ENCODE peak calls at places on chromosomes 16 and 17, in four cellular contexts. K is right lobe of liver; Z is heart left ventricle; J is CD8-positive, alpha-beta T cell. L is an unnamed sample.
A peak's percentile ranks its signal among the peaks of the same experiment; 100 is the strongest.

GRCh38 chr17:40076595-40076994 is 13.8 kb downstream of the THRA start:
- DNase-seq in K (no peak), Z (peak; percentile 24), J (no peak), L (no peak)

GRCh38 chr17:45914036-45914717 is 19.8 kb downstream of the MAPT start:
- DNase-seq in K (no peak), Z (no peak), J (no peak), L (no peak)

GRCh38 chr17:67990909-67991308 is 5.4 kb downstream of the C17orf58 start:
- DNase-seq in K (no peak), Z (no peak), J (no peak), L (no peak)

GRCh38 chr17:77145635-77146632 is 5.2 kb downstream of the SEC14L1 start:
- DNase-seq in K (peak; percentile 63), Z (peak; percentile 78), J (no peak), L (peak; percentile 84)

GRCh38 chr17:60039096-60039495 is 39.6 kb downstream of the HEATR6 start:
- DNase-seq in K (no peak), Z (no peak), J (no peak), L (no peak)

GRCh38 chr16:80718480-80719220 is 85.7 kb downstream of the CDYL2 start:
- DNase-seq in K (no peak), Z (no peak), J (no peak), L (no peak)

GRCh38 chr17:13874817-13875216 is 194.5 kb upstream of the COX10 start:
- DNase-seq in K (no peak), Z (no peak), J (no peak), L (no peak)

GRCh38 chr16:57225978-57226377 is 19.1 kb upstream of the ARL2BP start:
- DNase-seq in K (no peak), Z (no peak), J (no peak), L (no peak)

GRCh38 chr17:38444151-38444550 is 15.9 kb downstream of the ARHGAP23 start:
- DNase-seq in K (no peak), Z (peak; percentile 83), J (peak; percentile 31), L (peak; percentile 78)

GRCh38 chr17:59001158-59001814 is 105.4 kb downstream of the TRIM37 start:
- DNase-seq in K (peak; percentile 58), Z (peak; percentile 32), J (peak; percentile 48), L (peak; percentile 64)

GRCh38 chr17:8681175-8681949 is 50.8 kb upstream of the MYH10 start:
- DNase-seq in K (no peak), Z (peak; percentile 40), J (no peak), L (no peak)

GRCh38 chr17:57565119-57565635 is 179.9 kb downstream of the CCDC182 start:
- DNase-seq in K (no peak), Z (no peak), J (no peak), L (no peak)

GRCh38 chr17:3710951-3711383 is 12.7 kb upstream of the HASPIN start:
- DNase-seq in K (no peak), Z (no peak), J (peak; percentile 55), L (no peak)

DNA sequence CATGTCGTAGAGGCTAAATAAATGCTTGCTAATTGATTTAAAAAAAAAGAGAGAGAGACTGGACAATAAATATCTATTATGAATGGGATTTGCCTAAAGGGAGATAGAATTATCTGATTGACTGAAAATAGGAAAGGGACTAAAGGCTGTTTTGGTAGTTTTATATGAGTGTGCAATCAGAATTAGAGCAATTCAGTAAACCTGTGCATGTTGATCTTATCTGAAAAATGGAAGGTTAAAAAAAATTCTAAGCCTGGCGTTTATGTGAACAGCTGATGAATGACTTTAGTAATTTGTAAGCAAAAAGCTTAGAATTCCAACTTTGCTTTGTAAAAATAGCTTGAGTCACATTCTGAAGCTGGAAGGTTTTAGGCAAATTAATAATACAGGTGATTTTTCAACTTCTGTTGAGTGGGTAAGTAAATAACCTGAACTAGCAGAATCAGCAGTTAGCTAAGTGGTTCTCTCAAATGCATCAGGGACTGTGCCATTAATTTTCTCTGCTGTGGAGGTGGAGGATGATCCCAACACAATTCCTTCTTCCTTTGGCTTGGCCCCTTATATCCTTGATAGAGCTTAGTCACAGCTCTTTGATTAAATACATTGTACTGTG is 254.4 kb downstream of the PHKB start:
- DNase-seq in K (no peak), Z (no peak), J (no peak), L (no peak)
- TF ChIP-seq CTCF in K (no peak), Z (no peak), J (no peak), L (no peak)

GRCh38 chr16:69396187-69397061 is 10.6 kb upstream of the TERF2 start:
- DNase-seq in K (peak; percentile 80), Z (peak; percentile 61), J (peak; percentile 51), L (peak; percentile 87)
- H3K27ac ChIP-seq in K (peak overlapping the region; percentile 53), Z (peak overlapping the region; percentile 63), J (no peak overlapping the region), L (peak overlapping the region; percentile 69)

GRCh38 chr17:15915996-15916395 is 28.9 kb upstream of the ADORA2B start:
- DNase-seq in K (no peak), Z (no peak), J (no peak), L (no peak)

GRCh38 chr17:15918661-15919259 is 26.2 kb upstream of the ADORA2B start:
- DNase-seq in K (no peak), Z (peak; percentile 74), J (no peak), L (no peak)

GRCh38 chr17:15917021-15917438 is 27.9 kb upstream of the ADORA2B start:
- DNase-seq in K (no peak), Z (no peak), J (no peak), L (no peak)

GRCh38 chr17:15918261-15918660 is 26.7 kb upstream of the ADORA2B start:
- DNase-seq in K (no peak), Z (no peak), J (no peak), L (no peak)

DNA sequence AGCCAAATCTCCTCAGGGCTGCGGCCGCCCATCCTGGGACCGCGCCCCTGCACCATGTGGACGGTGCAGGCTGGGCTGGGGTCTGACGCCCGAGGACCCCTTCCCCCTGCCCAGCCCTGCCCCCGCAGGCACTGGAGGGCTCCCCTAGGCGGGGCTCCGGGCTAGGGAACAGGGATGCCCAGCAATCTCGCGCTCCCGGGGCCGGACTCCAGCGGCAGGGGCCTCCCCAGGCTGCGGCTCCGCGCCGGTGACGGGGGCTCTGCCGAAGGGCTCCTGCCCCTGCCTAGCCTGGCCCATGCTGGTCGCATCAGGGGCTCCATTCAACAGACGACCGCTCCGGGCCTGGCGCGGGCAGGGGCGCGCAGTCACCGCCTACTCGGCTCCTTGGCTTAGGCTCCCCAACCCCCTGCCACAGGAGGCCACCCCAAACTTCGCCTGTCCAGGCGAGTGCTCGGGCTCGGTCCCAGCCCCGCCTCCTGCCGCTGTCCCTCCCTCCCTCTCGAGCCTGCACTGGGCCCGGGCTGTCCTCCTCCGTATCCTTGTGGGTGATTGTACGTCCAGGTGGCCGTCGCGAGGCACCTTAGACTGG is 27.4 kb upstream of the ADORA2B start:
- DNase-seq in K (no peak), Z (peak; percentile 31), J (no peak), L (no peak)
- H3K4me3 ChIP-seq in K (no peak overlapping the region), Z (peak overlapping the region; percentile 38), J (no peak overlapping the region), L (no peak overlapping the region)

GRCh38 chr17:41453069-41453468 is 12.3 kb upstream of the KRT38 start:
- DNase-seq in K (no peak), Z (no peak), J (no peak), L (no peak)

GRCh38 chr17:41455236-41455635 is 11.9 kb downstream of the KRT32 start:
- DNase-seq in K (no peak), Z (no peak), J (no peak), L (no peak)

GRCh38 chr17:41452276-41452675 is 11.5 kb upstream of the KRT38 start:
- DNase-seq in K (no peak), Z (no peak), J (no peak), L (no peak)

GRCh38 chr17:41457656-41458055 is 9.5 kb downstream of the KRT32 start:
- DNase-seq in K (no peak), Z (no peak), J (no peak), L (no peak)

DNA sequence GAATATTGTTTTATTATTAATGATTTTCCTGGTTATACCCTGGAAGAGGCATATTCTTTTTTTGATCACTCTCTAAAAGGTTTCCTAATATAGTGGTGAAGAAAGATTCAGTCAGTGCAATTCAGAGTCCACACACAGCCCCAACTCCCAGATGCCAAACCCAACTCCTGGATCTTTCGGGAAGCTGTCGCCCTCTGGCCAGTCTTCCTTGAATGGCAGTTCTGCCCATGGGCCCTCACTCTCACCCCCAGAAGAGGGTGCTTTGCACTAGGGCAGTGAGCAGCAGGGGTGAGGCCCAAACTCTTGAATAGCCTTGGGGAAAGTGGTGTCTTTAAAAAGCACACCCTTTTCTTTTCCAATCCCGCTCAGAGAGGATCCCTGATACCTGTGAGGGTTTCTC is 11.0 kb downstream of the KRT32 start:
- DNase-seq in K (no peak), Z (no peak), J (no peak), L (no peak)
- TF ChIP-seq CTCF in K (no peak), Z (no peak), J (no peak), L (no peak)

GRCh38 chr17:35255316-35255715 is 12.4 kb downstream of the SLFN5 start:
- DNase-seq in K (no peak), Z (no peak), J (no peak), L (no peak)
- H3K27ac ChIP-seq in K (no peak overlapping the region), Z (no peak overlapping the region), J (no peak overlapping the region), L (no peak overlapping the region)

GRCh38 chr16:69386596-69386995 is 789 bp upstream of the TERF2 start:
- DNase-seq in K (no peak), Z (no peak), J (no peak), L (no peak)
- H3K4me3 ChIP-seq in K (no peak overlapping the region), Z (peak overlapping the region; percentile 71), J (no peak overlapping the region), L (no peak overlapping the region)

GRCh38 chr16:66983033-66983432 is 5.4 kb upstream of the CES4A start:
- DNase-seq in K (no peak), Z (no peak), J (no peak), L (no peak)
- TF ChIP-seq CTCF in K (no peak), Z (no peak), J (no peak), L (no peak)

L was measured in right atrium auricular region.